ENCODE peak calls at places on chromosomes 4 and X, in ten cellular contexts. K is adipocyte; N is mucosa of descending colon; W is lung; M is left lung; O is astrocyte; G is CD4-positive, alpha-beta memory T cell; I is fibroblast of lung; U is Peyer's patch; Y is left ventricle myocardium inferior. T is an unnamed sample.

GRCh38 chrX:10749113-10749512 is 128.7 kb upstream of the MID1 start:
- DNase-seq in K (peak; percentile 22), N (no peak), W (no peak), M (no peak), O (peak; percentile 38), G (no peak), I (peak; percentile 58), U (no peak), Y (no peak), T (no peak)

GRCh38 chrX:107290019-107290418 is 83.6 kb downstream of the DNAAF6 start:
- DNase-seq in K (no peak), N (no peak), W (no peak), M (no peak), O (no peak), G (no peak), I (no peak), U (no peak), Y (no peak), T (no peak)

GRCh38 chr4:186068581-186069402 is at the start of gene TLR3:
- DNase-seq in K (peak; percentile 79), N (no peak), W (no peak), M (no peak), O (peak; percentile 27), G (no peak), I (peak; percentile 34), U (no peak), Y (no peak), T (no peak)

GRCh38 chrX:68827256-68827655 is 1.6 kb upstream of the EFNB1 start:
- DNase-seq in K (no peak), N (no peak), W (peak; percentile 9), M (no peak), O (no peak), G (no peak), I (no peak), U (no peak), Y (no peak), T (no peak)

GRCh38 chr4:11720292-11720691 is 291.6 kb upstream of the HS3ST1 start:
- DNase-seq in K (peak; percentile 81), N (no peak), W (no peak), M (no peak), O (no peak), G (no peak), I (peak; percentile 45), U (no peak), Y (no peak), T (no peak)

GRCh38 chrX:40780123-40780522 is 44.8 kb upstream of the MED14 start:
- DNase-seq in K (no peak), N (no peak), W (no peak), M (no peak), O (no peak), G (no peak), I (no peak), U (no peak), Y (peak; percentile 29), T (no peak)

GRCh38 chr4:75654905-75655304 is 18.3 kb downstream of the G3BP2 start:
- DNase-seq in K (no peak), N (no peak), W (no peak), M (no peak), O (no peak), G (no peak), I (peak; percentile 30), U (no peak), Y (no peak), T (no peak)

GRCh38 chr4:33715996-33716395 is 2528.3 kb downstream of the ARAP2 start:
- DNase-seq in K (peak; percentile 85), N (no peak), W (no peak), M (no peak), O (peak; percentile 90), G (no peak), I (peak; percentile 89), U (no peak), Y (no peak), T (no peak)

GRCh38 chr4:143431526-143432257 is 81.8 kb upstream of the SMARCA5 start:
- DNase-seq in K (no peak), N (no peak), W (no peak), M (no peak), O (no peak), G (no peak), I (no peak), U (no peak), Y (no peak), T (no peak)

GRCh38 chr4:52001616-52002015 is 18.5 kb downstream of the LRRC66 start:
- DNase-seq in K (peak; percentile 6), N (no peak), W (no peak), M (no peak), O (peak; percentile 54), G (no peak), I (peak; percentile 57), U (no peak), Y (no peak), T (no peak)

GRCh38 chrX:72644946-72645345 is 69.2 kb downstream of the PHKA1 start:
- DNase-seq in K (no peak), N (no peak), W (no peak), M (no peak), O (no peak), G (no peak), I (no peak), U (no peak), Y (no peak), T (peak; percentile 25)

GRCh38 chrX:55030490-55031285 is at the start of gene ALAS2:
- DNase-seq in K (no peak), N (no peak), W (no peak), M (no peak), O (no peak), G (no peak), I (no peak), U (no peak), Y (no peak), T (no peak)

GRCh38 chr4:52846502-52846901 is 15.6 kb upstream of the RASL11B start:
- DNase-seq in K (no peak), N (no peak), W (no peak), M (no peak), O (no peak), G (no peak), I (no peak), U (no peak), Y (no peak), T (no peak)

GRCh38 chr4:48483006-48483776 is at the start of gene SLC10A4:
- DNase-seq in K (peak; percentile 35), N (no peak), W (no peak), M (no peak), O (no peak), G (no peak), I (no peak), U (no peak), Y (no peak), T (no peak)

GRCh38 chr4:10106421-10107039 is 10.1 kb downstream of the WDR1 start:
- DNase-seq in K (peak; percentile 96), N (peak; percentile 64), W (peak; percentile 69), M (peak; percentile 71), O (peak; percentile 97), G (peak; percentile 93), I (peak; percentile 98), U (peak; percentile 79), Y (no peak), T (no peak)

GRCh38 chr4:110904435-110905050 is 281.7 kb upstream of the PITX2 start:
- DNase-seq in K (peak; percentile 56), N (no peak), W (no peak), M (no peak), O (no peak), G (no peak), I (peak; percentile 11), U (no peak), Y (no peak), T (no peak)

GRCh38 chr4:6372649-6373525 is 99.5 kb downstream of the PPP2R2C start:
- DNase-seq in K (peak; percentile 13), N (peak; percentile 12), W (no peak), M (no peak), O (peak; percentile 2), G (no peak), I (peak; percentile 20), U (no peak), Y (peak; percentile 2), T (no peak)

GRCh38 chrX:146448791-146449190 is 360.8 kb upstream of the CXorf51B start:
- DNase-seq in K (no peak), N (no peak), W (no peak), M (no peak), O (no peak), G (no peak), I (no peak), U (no peak), Y (no peak), T (no peak)
- H3K9me3 ChIP-seq in K (peaks cover 10% of the 10 kb centered on the region), N (no peaks in the 10 kb centered on the region), W (peaks cover 3% of the 10 kb centered on the region), M (no peaks in the 10 kb centered on the region), O (no peaks in the 10 kb centered on the region), G (no peaks in the 10 kb centered on the region), I (no peaks in the 10 kb centered on the region), U (no peaks in the 10 kb centered on the region), Y (no peaks in the 10 kb centered on the region), T (no peaks in the 10 kb centered on the region)

GRCh38 chrX:22486326-22486725 is 213.6 kb downstream of the CBLL2 start:
- DNase-seq in K (no peak), N (no peak), W (no peak), M (no peak), O (peak; percentile 57), G (no peak), I (peak; percentile 59), U (no peak), Y (no peak), T (no peak)

DNA sequence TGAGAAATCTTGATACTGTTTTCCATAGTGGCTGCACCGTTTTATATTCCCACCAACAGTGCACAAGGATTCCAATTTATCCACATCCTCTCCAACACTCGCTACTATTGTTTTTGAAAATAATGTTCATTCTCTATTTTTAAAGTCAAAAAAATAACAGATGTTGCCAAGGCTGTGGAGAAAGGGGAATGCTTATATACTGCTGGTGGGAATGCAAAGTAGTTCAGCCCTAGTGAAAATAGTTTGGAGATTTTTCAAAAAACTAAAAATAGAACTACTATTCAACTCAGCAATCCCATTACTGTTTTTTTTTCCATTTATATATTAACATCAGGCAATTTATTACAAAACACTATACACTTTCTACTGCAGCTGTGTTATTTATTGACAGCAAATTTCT is 208.7 kb downstream of the CBLL2 start:
- DNase-seq in K (peak; percentile 37), N (no peak), W (no peak), M (no peak), O (peak; percentile 15), G (no peak), I (peak; percentile 36), U (no peak), Y (no peak), T (no peak)
- H3K9me3 ChIP-seq in K (peaks cover 31% of the 10 kb centered on the region), N (no peaks in the 10 kb centered on the region), W (peaks cover 9% of the 10 kb centered on the region), M (no peaks in the 10 kb centered on the region), O (no peaks in the 10 kb centered on the region), G (no peaks in the 10 kb centered on the region), I (no peaks in the 10 kb centered on the region), U (no peaks in the 10 kb centered on the region), Y (peaks cover 39% of the 10 kb centered on the region), T (no peaks in the 10 kb centered on the region)

GRCh38 chrX:1874899-1875298 is 260.0 kb downstream of the ASMT start:
- DNase-seq in K (no peak), N (no peak), W (no peak), M (no peak), O (no peak), G (no peak), I (no peak), U (no peak), Y (no peak), T (no peak)
- H3K9me3 ChIP-seq in K (no peaks in the 10 kb centered on the region), N (no peaks in the 10 kb centered on the region), W (no peaks in the 10 kb centered on the region), M (no peaks in the 10 kb centered on the region), O (no peaks in the 10 kb centered on the region), G (no peaks in the 10 kb centered on the region), I (no peaks in the 10 kb centered on the region), U (no peaks in the 10 kb centered on the region), Y (peaks cover 14% of the 10 kb centered on the region), T (no peaks in the 10 kb centered on the region)

DNA sequence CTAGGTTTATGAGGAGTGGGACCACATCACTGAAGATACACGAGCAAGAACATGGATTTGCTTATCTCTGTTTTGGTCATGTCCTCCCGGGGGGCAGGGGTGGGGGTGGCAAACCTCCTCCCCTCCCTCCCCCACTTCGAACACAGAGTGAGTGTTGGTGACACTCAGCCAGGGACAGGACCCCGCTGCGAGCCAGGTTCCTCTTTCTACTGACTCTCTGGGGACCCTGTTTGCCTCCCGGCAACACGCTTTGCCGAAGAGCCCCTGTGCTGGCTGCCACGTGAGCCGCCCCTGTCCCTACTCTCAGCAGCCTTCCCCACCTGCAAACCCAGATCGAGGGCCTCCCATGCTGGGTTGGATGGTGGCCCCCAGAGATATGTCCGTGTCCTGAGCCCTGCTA is 34.7 kb downstream of the P2RY8 start:
- DNase-seq in K (no peak), N (peak; percentile 76), W (no peak), M (no peak), O (no peak), G (no peak), I (no peak), U (peak; percentile 89), Y (no peak), T (peak; percentile 39)
- H3K9me3 ChIP-seq in K (no peaks in the 10 kb centered on the region), N (no peaks in the 10 kb centered on the region), W (peaks cover 3% of the 10 kb centered on the region), M (no peaks in the 10 kb centered on the region), O (peaks cover 4% of the 10 kb centered on the region), G (no peaks in the 10 kb centered on the region), I (no peaks in the 10 kb centered on the region), U (no peaks in the 10 kb centered on the region), Y (no peaks in the 10 kb centered on the region), T (no peaks in the 10 kb centered on the region)

T was measured in right lobe of liver.